ENCODE peak calls at places on chromosome 16, in seven cellular contexts. B is NCI-H1092; S is activated naive CD4-positive, alpha-beta T cell treated with anti-CD3 and anti-CD28 coated beads, Interleukin-2, amount 50 U/mL, for 72 hours; D is caudate nucleus; F is heart left ventricle; E is iris pigment epithelial cell; U is WTC11. T is an unnamed sample.

GRCh38 chr16:3171181-3171854 is 16.7 kb upstream of the OR1F1 start:
- DNase-seq in U (peak), D (no peak), E (no peak), B (no peak), S (peak), F (no peak), T (no peak)

GRCh38 chr16:68234188-68235104 is 1.5 kb downstream of the ESRP2 start:
- DNase-seq in D (no peak), F (peak), E (no peak), B (peak), U (peak), S (no peak), T (peak)

GRCh38 chr16:22092143-22092933 is at the start of gene VWA3A:
- DNase-seq in D (peak), U (peak), E (peak), F (no peak), S (no peak), B (no peak), T (no peak)

GRCh38 chr16:75566889-75567255 is 693 bp downstream of the GABARAPL2 start:
- DNase-seq in S (no peak), U (peak), B (no peak), F (peak), E (peak), D (no peak), T (peak)

GRCh38 chr16:71722801-71723536 is 1.5 kb downstream of the PHLPP2 start:
- DNase-seq in E (peak), U (peak), F (peak), B (peak), D (peak), S (peak), T (peak)

GRCh38 chr16:78489072-78489471 is 389.6 kb downstream of the WWOX start:
- DNase-seq in D (no peak), S (no peak), E (no peak), F (no peak), B (no peak), U (no peak), T (no peak)

GRCh38 chr16:5502467-5502869 is 404.9 kb upstream of the EEF2KMT start:
- DNase-seq in B (no peak), F (no peak), E (no peak), D (no peak), U (peak), S (no peak), T (no peak)

GRCh38 chr16:17101646-17102045 is 369.1 kb downstream of the XYLT1 start:
- DNase-seq in D (no peak), S (no peak), B (no peak), E (no peak), F (no peak), U (peak), T (no peak)

GRCh38 chr16:80230328-80231117 is 310.3 kb upstream of the DYNLRB2 start:
- DNase-seq in S (no peak), B (no peak), E (no peak), D (no peak), F (no peak), U (no peak), T (no peak)

GRCh38 chr16:70588565-70588964 is 57.8 kb upstream of the IL34 start:
- DNase-seq in D (no peak), S (no peak), U (no peak), F (no peak), B (no peak), E (peak), T (no peak)

GRCh38 chr16:65681406-65681805 is 559.5 kb upstream of the CDH11 start:
- DNase-seq in E (no peak), U (no peak), B (no peak), F (no peak), D (no peak), S (no peak), T (no peak)

GRCh38 chr16:82627811-82628339 is 1.1 kb downstream of the CDH13 start:
- DNase-seq in S (no peak), E (peak), F (peak), D (no peak), B (no peak), U (peak), T (no peak)

GRCh38 chr16:84869464-84869863 is 49.7 kb downstream of the CRISPLD2 start:
- DNase-seq in B (no peak), E (no peak), D (no peak), S (no peak), F (peak), U (no peak), T (no peak)

GRCh38 chr16:59574296-59574695 is 840.2 kb upstream of the GOT2 start:
- DNase-seq in B (no peak), S (no peak), E (no peak), D (no peak), U (no peak), F (no peak), T (no peak)

GRCh38 chr16:78105517-78105916 is 6.1 kb downstream of the WWOX start:
- DNase-seq in B (no peak), E (no peak), U (no peak), S (no peak), F (no peak), D (no peak), T (no peak)

GRCh38 chr16:2458887-2459646 is 842 bp upstream of the TEDC2 start:
- DNase-seq in U (no peak), B (no peak), F (no peak), S (no peak), E (no peak), D (no peak), T (no peak)

GRCh38 chr16:8785408-8785807 is 12.0 kb downstream of the TMEM186 start:
- DNase-seq in U (no peak), B (no peak), S (no peak), D (no peak), F (no peak), E (no peak), T (no peak)

GRCh38 chr16:25614836-25615235 is 76.9 kb upstream of the HS3ST4 start:
- DNase-seq in S (no peak), E (no peak), U (no peak), B (no peak), F (no peak), D (no peak), T (no peak)

GRCh38 chr16:28592979-28593553 is 3.8 kb downstream of the SULT1A2 start:
- DNase-seq in S (no peak), U (no peak), E (no peak), F (no peak), D (no peak), B (no peak), T (no peak)

GRCh38 chr16:38941-39892 is 14.2 kb downstream of the POLR3K start:
- DNase-seq in S (no peak), B (no peak), U (no peak), D (no peak), E (no peak), F (peak), T (peak)

GRCh38 chr16:25140459-25140858 is 28.9 kb downstream of the LCMT1 start:
- DNase-seq in U (no peak), B (no peak), S (no peak), D (no peak), F (no peak), E (peak), T (no peak)

GRCh38 chr16:63422633-63423032 is 1386.4 kb upstream of the CDH8 start:
- DNase-seq in F (no peak), E (no peak), S (no peak), U (no peak), B (no peak), D (no peak), T (no peak)

GRCh38 chr16:247027-247426 is 12.4 kb downstream of the FAM234A start:
- DNase-seq in E (no peak), B (no peak), F (no peak), D (no peak), U (no peak), S (no peak), T (no peak)

GRCh38 chr16:74226361-74226979 is 70.1 kb upstream of the PSMD7 start:
- DNase-seq in U (no peak), S (no peak), F (no peak), E (peak), D (no peak), B (peak), T (no peak)

GRCh38 chr16:813204-813915 is 12.8 kb upstream of the GNG13 start:
- DNase-seq in F (no peak), U (peak), B (no peak), S (no peak), D (peak), E (peak), T (no peak)

GRCh38 chr16:76007649-76008048 is 269.6 kb upstream of the CNTNAP4 start:
- DNase-seq in E (no peak), S (no peak), D (no peak), U (no peak), F (no peak), B (no peak), T (no peak)

GRCh38 chr16:4273858-4274291 is 1.1 kb upstream of the TFAP4 start:
- DNase-seq in F (peak), D (no peak), U (peak), S (no peak), E (no peak), B (no peak), T (peak)

GRCh38 chr16:81618661-81619060 is 160.4 kb upstream of the PLCG2 start:
- DNase-seq in E (no peak), D (no peak), U (no peak), F (peak), B (peak), S (no peak), T (no peak)

GRCh38 chr16:16014329-16015224 is 65.2 kb downstream of the ABCC1 start:
- DNase-seq in F (peak), S (no peak), B (peak), D (no peak), U (no peak), E (peak), T (no peak)

GRCh38 chr16:31451201-31451600 is 8.1 kb upstream of the ARMC5 start:
- DNase-seq in S (no peak), D (no peak), B (no peak), U (no peak), F (no peak), E (no peak), T (no peak)

GRCh38 chr16:50573947-50574751 is 26.0 kb downstream of the NKD1 start:
- DNase-seq in U (no peak), E (no peak), B (no peak), S (no peak), F (no peak), D (no peak), T (no peak)